ENCODE peak calls at places on chromosomes 16 and 17, in five cellular contexts. One of them, this sample, is unnamed.

GRCh38 chr17:6108382-6108781 is 38.2 kb downstream of the WSCD1 start:
- DNase-seq in uterus: no peak
- DNase-seq in lower leg skin: no peak
- DNase-seq in IMR-90: no peak
- DNase-seq in stomach: no peak
- DNase-seq in this sample: peak

GRCh38 chr16:2425008-2425518 is 4.2 kb upstream of the CCNF start:
- DNase-seq in uterus: no peak
- DNase-seq in lower leg skin: no peak
- DNase-seq in IMR-90: no peak
- DNase-seq in stomach: no peak
- DNase-seq in this sample: no peak

GRCh38 chr17:17789410-17789809 is 47.4 kb downstream of the SREBF1 start:
- DNase-seq in uterus: no peak
- DNase-seq in lower leg skin: no peak
- DNase-seq in IMR-90: no peak
- DNase-seq in stomach: no peak
- DNase-seq in this sample: no peak

GRCh38 chr17:81398855-81399451 is 3.7 kb downstream of the BAHCC1 start:
- DNase-seq in uterus: no peak
- DNase-seq in lower leg skin: no peak
- DNase-seq in IMR-90: no peak
- DNase-seq in stomach: no peak
- DNase-seq in this sample: no peak

GRCh38 chr17:81651692-81652091 is 4.7 kb downstream of the PDE6G start:
- DNase-seq in uterus: no peak
- DNase-seq in lower leg skin: no peak
- DNase-seq in IMR-90: peak
- DNase-seq in stomach: no peak
- DNase-seq in this sample: no peak

GRCh38 chr16:89337965-89338364 is 120.5 kb downstream of the ZNF778 start:
- DNase-seq in uterus: no peak
- DNase-seq in lower leg skin: no peak
- DNase-seq in IMR-90: no peak
- DNase-seq in stomach: no peak
- DNase-seq in this sample: no peak

GRCh38 chr17:17691468-17692263 is 10.4 kb downstream of the RAI1 start:
- DNase-seq in uterus: no peak
- DNase-seq in lower leg skin: no peak
- DNase-seq in IMR-90: no peak
- DNase-seq in stomach: peak
- DNase-seq in this sample: no peak

GRCh38 chr16:35637683-35638082 is 2178.3 kb downstream of the TP53TG3F start:
- DNase-seq in uterus: no peak
- DNase-seq in lower leg skin: no peak
- DNase-seq in IMR-90: no peak
- DNase-seq in stomach: no peak
- DNase-seq in this sample: no peak

GRCh38 chr17:9151091-9151490 is 129.8 kb downstream of the NTN1 start:
- DNase-seq in uterus: no peak
- DNase-seq in lower leg skin: no peak
- DNase-seq in IMR-90: no peak
- DNase-seq in stomach: no peak
- DNase-seq in this sample: no peak

GRCh38 chr16:2991566-2992261 is 11.5 kb upstream of the PKMYT1 start:
- DNase-seq in uterus: no peak
- DNase-seq in lower leg skin: no peak
- DNase-seq in IMR-90: no peak
- DNase-seq in stomach: no peak
- DNase-seq in this sample: no peak

GRCh38 chr17:50834786-50835562 is 412 bp upstream of the WFIKKN2 start:
- DNase-seq in uterus: no peak
- DNase-seq in lower leg skin: no peak
- DNase-seq in IMR-90: peak
- DNase-seq in stomach: no peak
- DNase-seq in this sample: no peak

GRCh38 chr17:15490634-15491261 is 23.3 kb upstream of the CDRT4 start:
- DNase-seq in uterus: peak
- DNase-seq in lower leg skin: peak
- DNase-seq in IMR-90: peak
- DNase-seq in stomach: no peak
- DNase-seq in this sample: peak

GRCh38 chr17:8226536-8227237 is 16.3 kb upstream of the AURKB start:
- DNase-seq in uterus: peak
- DNase-seq in lower leg skin: peak
- DNase-seq in IMR-90: peak
- DNase-seq in stomach: peak
- DNase-seq in this sample: peak

GRCh38 chr16:11060856-11061255 is 116.5 kb downstream of the CLEC16A start:
- DNase-seq in uterus: no peak
- DNase-seq in lower leg skin: no peak
- DNase-seq in IMR-90: no peak
- DNase-seq in stomach: no peak
- DNase-seq in this sample: no peak

GRCh38 chr17:48155889-48156670 is 48.5 kb downstream of the SNX11 start:
- DNase-seq in uterus: no peak
- DNase-seq in lower leg skin: no peak
- DNase-seq in IMR-90: no peak
- DNase-seq in stomach: no peak
- DNase-seq in this sample: no peak

GRCh38 chr17:77370536-77370935 is 229.8 kb downstream of the SEC14L1 start:
- DNase-seq in uterus: no peak
- DNase-seq in lower leg skin: no peak
- DNase-seq in IMR-90: no peak
- DNase-seq in stomach: no peak
- DNase-seq in this sample: peak

GRCh38 chr16:11903906-11904305 is 11.8 kb downstream of the GSPT1 start:
- DNase-seq in uterus: no peak
- DNase-seq in lower leg skin: no peak
- DNase-seq in IMR-90: no peak
- DNase-seq in stomach: no peak
- DNase-seq in this sample: peak

GRCh38 chr17:32943647-32944191 is 15.8 kb downstream of the TMEM98 start:
- DNase-seq in uterus: peak
- DNase-seq in lower leg skin: peak
- DNase-seq in IMR-90: peak
- DNase-seq in stomach: no peak
- DNase-seq in this sample: peak

GRCh38 chr16:49755291-49755611 is 100.7 kb downstream of the ZNF423 start:
- DNase-seq in uterus: peak
- DNase-seq in lower leg skin: peak
- DNase-seq in IMR-90: peak
- DNase-seq in stomach: no peak
- DNase-seq in this sample: no peak

GRCh38 chr16:67421030-67421429 is 4.8 kb upstream of the ZDHHC1 start:
- DNase-seq in uterus: no peak
- DNase-seq in lower leg skin: no peak
- DNase-seq in IMR-90: no peak
- DNase-seq in stomach: no peak
- DNase-seq in this sample: no peak

GRCh38 chr16:66728117-66728787 is 23.2 kb downstream of the DYNC1LI2 start:
- DNase-seq in uterus: peak
- DNase-seq in lower leg skin: no peak
- DNase-seq in IMR-90: peak
- DNase-seq in stomach: peak
- DNase-seq in this sample: no peak

GRCh38 chr17:4412933-4413831 is 20.6 kb upstream of the SPNS3 start:
- DNase-seq in uterus: peak
- DNase-seq in lower leg skin: peak
- DNase-seq in IMR-90: peak
- DNase-seq in stomach: peak
- DNase-seq in this sample: peak

GRCh38 chr17:82593590-82594087 is 54.6 kb downstream of the WDR45B start:
- DNase-seq in uterus: peak
- DNase-seq in lower leg skin: no peak
- DNase-seq in IMR-90: no peak
- DNase-seq in stomach: no peak
- DNase-seq in this sample: no peak

GRCh38 chr17:45276031-45276430 is 14.1 kb upstream of the SPATA32 start:
- DNase-seq in uterus: no peak
- DNase-seq in lower leg skin: no peak
- DNase-seq in IMR-90: peak
- DNase-seq in stomach: no peak
- DNase-seq in this sample: no peak

GRCh38 chr17:1796800-1797199 is 32.9 kb downstream of the SMYD4 start:
- DNase-seq in uterus: no peak
- DNase-seq in lower leg skin: no peak
- DNase-seq in IMR-90: no peak
- DNase-seq in stomach: no peak
- DNase-seq in this sample: no peak

GRCh38 chr17:38750312-38751121 is 2.0 kb upstream of the PSMB3 start:
- DNase-seq in uterus: no peak
- DNase-seq in lower leg skin: no peak
- DNase-seq in IMR-90: peak
- DNase-seq in stomach: no peak
- DNase-seq in this sample: no peak

GRCh38 chr17:36920032-36921000 is 17.0 kb upstream of the LHX1 start:
- DNase-seq in uterus: no peak
- DNase-seq in lower leg skin: no peak
- DNase-seq in IMR-90: peak
- DNase-seq in stomach: no peak
- DNase-seq in this sample: no peak

GRCh38 chr17:79840204-79840988 is 1.2 kb upstream of the CBX4 start:
- DNase-seq in uterus: peak
- DNase-seq in lower leg skin: peak
- DNase-seq in IMR-90: peak
- DNase-seq in stomach: peak
- DNase-seq in this sample: peak

GRCh38 chr16:61791465-61791864 is 244.8 kb downstream of the CDH8 start:
- DNase-seq in uterus: no peak
- DNase-seq in lower leg skin: no peak
- DNase-seq in IMR-90: no peak
- DNase-seq in stomach: no peak
- DNase-seq in this sample: no peak

GRCh38 chr17:42784361-42784760 is 4.0 kb downstream of the WNK4 start:
- DNase-seq in uterus: no peak
- DNase-seq in lower leg skin: no peak
- DNase-seq in IMR-90: no peak
- DNase-seq in stomach: no peak
- DNase-seq in this sample: no peak

GRCh38 chr16:56634715-56635440 is 2.4 kb downstream of the MT1M start:
- DNase-seq in uterus: no peak
- DNase-seq in lower leg skin: no peak
- DNase-seq in IMR-90: no peak
- DNase-seq in stomach: no peak
- DNase-seq in this sample: no peak

GRCh38 chr16:56632160-56632847 is at the start of gene MT1M:
- DNase-seq in uterus: peak
- DNase-seq in lower leg skin: peak
- DNase-seq in IMR-90: no peak
- DNase-seq in stomach: peak
- DNase-seq in this sample: no peak

GRCh38 chr16:56632848-56633365 is 448 bp downstream of the MT1M start:
- DNase-seq in uterus: no peak
- DNase-seq in lower leg skin: no peak
- DNase-seq in IMR-90: no peak
- DNase-seq in stomach: no peak
- DNase-seq in this sample: no peak

GRCh38 chr16:56631832-56632159 is 663 bp upstream of the MT1M start:
- DNase-seq in uterus: no peak
- DNase-seq in lower leg skin: no peak
- DNase-seq in IMR-90: no peak
- DNase-seq in stomach: no peak
- DNase-seq in this sample: no peak

DNA sequence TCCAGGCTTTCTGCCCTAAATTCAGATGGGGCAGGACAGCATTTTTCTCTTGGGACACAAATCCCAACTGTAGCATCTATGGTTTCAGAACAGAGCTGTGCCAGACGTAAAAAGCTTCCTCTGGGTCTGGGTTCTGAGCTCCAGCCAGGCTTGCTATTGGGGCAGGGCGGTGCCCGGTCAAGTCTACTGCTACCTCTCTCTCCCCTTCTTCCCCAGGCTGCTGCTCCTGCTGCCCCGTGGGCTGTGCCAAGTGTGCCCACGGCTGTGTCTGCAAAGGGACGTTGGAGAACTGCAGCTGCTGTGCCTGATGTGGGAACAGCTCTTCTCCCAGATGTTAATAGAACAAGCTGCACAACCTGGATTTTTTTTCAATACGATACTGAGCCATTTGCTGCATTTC is 1.1 kb downstream of the MT1M start:
- DNase-seq in uterus: no peak
- DNase-seq in lower leg skin: no peak
- DNase-seq in IMR-90: no peak
- DNase-seq in stomach: no peak
- DNase-seq in this sample: no peak
- H3K4me3 ChIP-seq in uterus: no peak
- H3K4me3 ChIP-seq in lower leg skin: no peak
- H3K4me3 ChIP-seq in IMR-90: no peak
- H3K4me3 ChIP-seq in stomach: peak
- H3K4me3 ChIP-seq in this sample: no peak

DNA sequence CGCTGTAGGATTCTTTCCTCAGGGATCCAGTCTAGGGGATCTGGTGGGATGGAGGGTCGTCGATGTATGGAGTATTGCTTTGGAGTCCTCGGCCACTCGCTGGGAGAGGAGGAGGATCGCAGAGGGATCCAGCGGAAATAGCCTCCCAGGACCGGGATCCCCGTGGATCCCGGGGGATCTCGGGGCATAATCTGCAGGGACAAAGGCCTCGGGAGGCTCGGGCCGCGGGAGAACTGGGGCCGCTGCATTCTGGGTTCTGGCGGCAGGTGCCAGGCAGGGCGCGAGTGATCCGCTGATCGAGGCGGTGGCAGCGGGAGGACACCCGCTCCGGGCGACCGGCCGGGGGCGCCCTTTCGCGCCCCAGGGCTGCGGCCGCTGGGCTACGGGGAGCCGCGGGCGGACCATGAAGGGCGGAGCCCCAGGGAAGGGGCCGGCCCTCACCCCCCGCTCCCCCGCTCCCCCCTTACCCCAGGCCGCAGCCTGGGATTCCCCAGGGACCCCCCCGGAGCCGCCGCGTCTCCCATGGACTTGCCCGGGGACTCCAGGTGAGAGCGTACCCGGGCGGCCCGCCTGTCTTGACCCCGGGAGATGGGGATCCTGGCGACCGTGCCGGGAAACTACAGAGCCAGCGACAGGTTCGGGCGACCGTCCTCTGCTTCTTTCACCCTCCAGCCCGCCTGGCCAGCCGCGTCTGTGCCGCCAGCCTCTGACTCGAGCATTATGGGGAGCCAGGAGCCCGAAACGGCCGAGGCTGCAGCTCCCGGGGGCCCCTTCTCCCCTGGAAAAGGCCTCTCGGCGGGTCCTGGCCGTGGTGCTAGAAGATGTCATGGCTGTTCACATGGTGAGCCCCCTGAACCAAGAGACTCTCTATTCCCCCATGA is 604 bp downstream of the PRR14 start:
- DNase-seq in uterus: peak
- DNase-seq in lower leg skin: peak
- DNase-seq in IMR-90: peak
- DNase-seq in stomach: peak
- DNase-seq in this sample: peak
- TF ChIP-seq POLR2A in uterus: no peak
- TF ChIP-seq POLR2A in lower leg skin: no peak
- TF ChIP-seq POLR2A in IMR-90: no peak
- TF ChIP-seq POLR2A in stomach: no peak
- TF ChIP-seq POLR2A in this sample: no peak

GRCh38 chr16:57486858-57487834 is 853 bp upstream of the DOK4 start:
- DNase-seq in uterus: no peak
- DNase-seq in lower leg skin: no peak
- DNase-seq in IMR-90: no peak
- DNase-seq in stomach: no peak
- DNase-seq in this sample: no peak
- H3K4me3 ChIP-seq in uterus: peak
- H3K4me3 ChIP-seq in lower leg skin: no peak
- H3K4me3 ChIP-seq in IMR-90: no peak
- H3K4me3 ChIP-seq in stomach: peak
- H3K4me3 ChIP-seq in this sample: peak

GRCh38 chr17:68437979-68438877 is 19.1 kb downstream of the WIPI1 start:
- DNase-seq in uterus: no peak
- DNase-seq in lower leg skin: no peak
- DNase-seq in IMR-90: peak
- DNase-seq in stomach: peak
- DNase-seq in this sample: no peak
- TF ChIP-seq POLR2A in uterus: no peak
- TF ChIP-seq POLR2A in lower leg skin: no peak
- TF ChIP-seq POLR2A in IMR-90: no peak
- TF ChIP-seq POLR2A in stomach: no peak
- TF ChIP-seq POLR2A in this sample: no peak